ENCODE peak calls at places on chromosome 20, in ten cellular contexts. J is mucosa of gallbladder; C is OCI-LY7; Z is kidney; M is activated naive CD8-positive, alpha-beta T cell treated with anti-CD3 and anti-CD28 coated beads for 36 hours; H is effector CD4-positive, alpha-beta T cell; F is HFFc6; Y is M059J; K is GM20000; N is stimulated activated CD4-positive, alpha-beta T cell treated with anti-CD3 and anti-CD28 coated beads, Interleukin-15, amount 100 ng/mL, for 1 hour. S is an unnamed sample.

GRCh38 chr20:32163951-32164350 is 43.6 kb downstream of the PLAGL2 start:
- DNase-seq in K (no peak), J (no peak), C (no peak), Y (no peak), N (no peak), H (no peak), F (no peak), Z (no peak), M (no peak), S (no peak)

GRCh38 chr20:20759132-20759531 is 46.7 kb upstream of the RALGAPA2 start:
- DNase-seq in C (no peak), M (no peak), K (no peak), N (no peak), Z (no peak), J (peak; percentile 21), Y (peak; percentile 58), F (no peak), H (no peak), S (no peak)

GRCh38 chr20:2114990-2115681 is 13.5 kb downstream of the STK35 start:
- DNase-seq in N (no peak), C (no peak), M (no peak), K (no peak), Y (no peak), Z (no peak), H (no peak), F (no peak), J (peak; percentile 47), S (no peak)

GRCh38 chr20:59153832-59154231 is 9.8 kb upstream of the ZNF831 start:
- DNase-seq in Y (no peak), F (no peak), K (no peak), H (no peak), N (no peak), J (no peak), M (no peak), Z (no peak), C (peak; percentile 19), S (peak; percentile 54)

GRCh38 chr20:50788045-50788867 is 6.6 kb upstream of the BCAS4 start:
- DNase-seq in M (no peak), N (no peak), J (peak; percentile 41), K (no peak), C (peak; percentile 49), H (no peak), Z (peak; percentile 39), F (peak; percentile 77), Y (peak; percentile 88), S (no peak)

GRCh38 chr20:48845000-48845399 is 17.2 kb upstream of the PREX1 start:
- DNase-seq in Y (no peak), C (no peak), Z (no peak), K (no peak), M (no peak), F (no peak), N (no peak), J (no peak), H (no peak), S (no peak)

GRCh38 chr20:21702553-21703467 is 2.7 kb upstream of the PAX1 start:
- DNase-seq in Z (peak; percentile 63), F (no peak), M (peak; percentile 50), H (no peak), K (peak; percentile 55), Y (peak; percentile 25), J (peak; percentile 16), C (no peak), N (no peak), S (peak; percentile 80)

GRCh38 chr20:38304845-38305447 is 990 bp downstream of the BPI start:
- DNase-seq in N (no peak), H (no peak), Y (peak; percentile 59), J (no peak), K (peak; percentile 45), F (peak; percentile 45), M (peak; percentile 17), Z (no peak), C (peak; percentile 8), S (peak; percentile 59)

GRCh38 chr20:38178065-38178471 is 13.0 kb upstream of the TGM2 start:
- DNase-seq in H (no peak), M (no peak), N (no peak), F (no peak), K (no peak), J (no peak), C (no peak), Y (no peak), Z (peak; percentile 35), S (no peak)

GRCh38 chr20:35952480-35953410 is 1.6 kb downstream of the SCAND1 start:
- DNase-seq in N (no peak), Y (peak; percentile 53), K (no peak), M (no peak), Z (no peak), J (no peak), C (peak; percentile 37), F (no peak), H (no peak), S (peak; percentile 13)

S was measured in activated CD4-positive, alpha-beta T cell treated with anti-CD3 and anti-CD28 coated beads for 36 hours.